ENCODE peak calls at places on chromosomes 4 and X, in five cellular contexts. S is NCI-H1105; O is heart right ventricle; N is GM12891; L is activated CD4-positive, alpha-beta T cell treated with anti-CD3 and anti-CD28 coated beads, Interleukin-2, amount 10 ng/mL, durations not matched to agents 24 days and 14 days. R is an unnamed sample.

GRCh38 chrX:37905436-37906147 is 58.2 kb upstream of the DYNLT3 start:
- DNase-seq in L (no peak), O (peak; percentile 10), S (peak; percentile 1), N (no peak), R (peak; percentile 51)

GRCh38 chrX:115260330-115260729 is 26.4 kb upstream of the LRCH2 start:
- DNase-seq in N (no peak), L (no peak), S (no peak), O (no peak), R (no peak)

GRCh38 chr4:188691811-188692210 is 552.6 kb downstream of the TRIML1 start:
- DNase-seq in L (no peak), O (no peak), N (no peak), S (no peak), R (no peak)

GRCh38 chr4:65007841-65008439 is 598.7 kb upstream of the TECRL start:
- DNase-seq in O (no peak), N (peak; percentile 0), L (no peak), S (no peak), R (no peak)

GRCh38 chr4:48033825-48034413 is 17.3 kb downstream of the NIPAL1 start:
- DNase-seq in N (no peak), O (no peak), S (no peak), L (peak; percentile 87), R (no peak)

GRCh38 chr4:40962551-40963185 is 212.9 kb downstream of the NSUN7 start:
- DNase-seq in O (no peak), N (no peak), L (no peak), S (no peak), R (no peak)

GRCh38 chr4:20273793-20274192 is 22.1 kb downstream of the SLIT2 start:
- DNase-seq in O (no peak), N (no peak), L (no peak), S (no peak), R (no peak)

GRCh38 chr4:111556861-111557260 is 588.4 kb upstream of the FAM241A start:
- DNase-seq in O (no peak), S (no peak), N (no peak), L (no peak), R (no peak)

GRCh38 chrX:16160729-16161128 is 6.6 kb upstream of the MAGEB17 start:
- DNase-seq in L (no peak), S (no peak), N (no peak), O (no peak), R (no peak)

GRCh38 chr4:122104184-122104583 is 47.9 kb upstream of the BLTP1 start:
- DNase-seq in S (no peak), L (no peak), N (no peak), O (no peak), R (no peak)

R was measured in left lung.